ENCODE peak calls at places on chromosomes 2 and 18, in five cellular contexts. Q is ELR; P is HTR-8/SVneo; E is fibroblast of villous mesenchyme; H is activated CD8-positive, alpha-beta T cell treated with anti-CD3 and anti-CD28 coated beads, Interleukin-2, amount 10 ng/mL, durations not matched to agents 7 days and 5 days. M is an unnamed sample.

GRCh38 chr2:5845798-5846197 is 153.6 kb downstream of the SOX11 start:
- DNase-seq in H (no peak), E (no peak), P (no peak), Q (no peak), M (peak)

GRCh38 chr2:9178905-9179571 is 27.6 kb upstream of the ASAP2 start:
- DNase-seq in Q (peak), E (peak), P (no peak), H (no peak), M (no peak)

GRCh38 chr18:21053127-21053526 is 58.5 kb downstream of the ROCK1 start:
- DNase-seq in E (peak), H (no peak), P (no peak), Q (peak), M (no peak)

GRCh38 chr2:226660524-226660923 is 139.1 kb downstream of the IRS1 start:
- DNase-seq in H (no peak), P (peak), E (peak), Q (peak), M (peak)

GRCh38 chr2:75525434-75526308 is 35.1 kb downstream of the EVA1A start:
- DNase-seq in P (no peak), E (no peak), H (no peak), Q (peak), M (no peak)

GRCh38 chr2:169294001-169294675 is 68.2 kb downstream of the LRP2 start:
- DNase-seq in E (no peak), Q (no peak), H (no peak), P (no peak), M (peak)

GRCh38 chr2:36356990-36357505 is 1.5 kb downstream of the CRIM1 start:
- DNase-seq in P (no peak), Q (peak), E (no peak), H (peak), M (peak)

GRCh38 chr2:240211598-240212424 is 71.4 kb upstream of the OTOS start:
- DNase-seq in P (no peak), Q (no peak), H (no peak), E (no peak), M (no peak)

GRCh38 chr18:74396252-74397204 is 60.6 kb downstream of the DIPK1C start:
- DNase-seq in P (no peak), H (no peak), Q (no peak), E (no peak), M (peak)

GRCh38 chr18:39945076-39945475 is 2010.0 kb upstream of the PIK3C3 start:
- DNase-seq in Q (no peak), E (no peak), H (no peak), P (no peak), M (no peak)

GRCh38 chr2:58206785-58207184 is 34.3 kb downstream of the FANCL start:
- DNase-seq in E (no peak), H (no peak), P (no peak), Q (no peak), M (no peak)

GRCh38 chr2:121089005-121089510 is 195.9 kb downstream of the TFCP2L1 start:
- DNase-seq in E (no peak), H (no peak), P (no peak), Q (no peak), M (no peak)

GRCh38 chr18:36281941-36282340 is 15.6 kb upstream of the FHOD3 start:
- DNase-seq in Q (no peak), P (no peak), E (peak), H (no peak), M (no peak)

GRCh38 chr2:83364264-83364663 is 1094.8 kb downstream of the SUCLG1 start:
- DNase-seq in H (no peak), P (peak), Q (peak), E (peak), M (no peak)

GRCh38 chr2:219352448-219353023 is 20.0 kb upstream of the RESP18 start:
- DNase-seq in H (peak), E (peak), Q (peak), P (peak), M (peak)

GRCh38 chr2:65465857-65466256 is 33.5 kb upstream of the SPRED2 start:
- DNase-seq in P (no peak), H (no peak), Q (no peak), E (no peak), M (no peak)

GRCh38 chr2:42942990-42943493 is 150.7 kb upstream of the HAAO start:
- DNase-seq in H (no peak), E (no peak), Q (no peak), P (no peak), M (no peak)

GRCh38 chr2:65129276-65129612 is 662 bp downstream of the RAB1A start:
- DNase-seq in Q (no peak), E (peak), H (no peak), P (no peak), M (peak)

GRCh38 chr2:12340164-12340563 is 376.6 kb upstream of the TRIB2 start:
- DNase-seq in Q (peak), E (no peak), P (peak), H (no peak), M (no peak)

GRCh38 chr18:73060666-73061270 is 193.0 kb upstream of the NETO1 start:
- DNase-seq in Q (no peak), E (no peak), H (no peak), P (no peak), M (no peak)

GRCh38 chr18:56803076-56803475 is 151.9 kb downstream of the WDR7 start:
- DNase-seq in P (no peak), H (no peak), E (no peak), Q (no peak), M (no peak)

GRCh38 chr2:191799526-191799925 is 47.4 kb downstream of the CAVIN2 start:
- DNase-seq in P (no peak), H (no peak), E (no peak), Q (no peak), M (no peak)

GRCh38 chr2:218430721-218431120 is 11.8 kb downstream of the VIL1 start:
- DNase-seq in H (no peak), Q (no peak), E (no peak), P (no peak), M (no peak)

GRCh38 chr18:37874721-37875120 is 309.1 kb upstream of the CELF4 start:
- DNase-seq in Q (no peak), E (no peak), P (no peak), H (no peak), M (no peak)

GRCh38 chr2:225028572-225028971 is 13.7 kb downstream of the DOCK10 start:
- DNase-seq in H (no peak), P (no peak), E (no peak), Q (no peak), M (no peak)

GRCh38 chr18:79199691-79200374 is 130.6 kb downstream of the ATP9B start:
- DNase-seq in Q (peak), E (peak), P (no peak), H (no peak), M (no peak)

GRCh38 chr2:4898706-4899105 is 793.5 kb upstream of the SOX11 start:
- DNase-seq in H (no peak), E (no peak), Q (no peak), P (no peak), M (no peak)

GRCh38 chr18:23036611-23037259 is 98.5 kb upstream of the CABLES1 start:
- DNase-seq in P (no peak), E (no peak), Q (no peak), H (no peak), M (no peak)

GRCh38 chr2:28415715-28416114 is 23.1 kb downstream of the FOSL2 start:
- DNase-seq in Q (no peak), E (no peak), P (no peak), H (no peak), M (no peak)

GRCh38 chr2:212537311-212538155 is 1.1 kb downstream of the ERBB4 start:
- DNase-seq in Q (peak), E (no peak), P (peak), H (no peak), M (no peak)

GRCh38 chr2:205187731-205188130 is 494.6 kb upstream of the NRP2 start:
- DNase-seq in E (no peak), H (no peak), Q (no peak), P (no peak), M (no peak)

GRCh38 chr2:71589763-71590162 is 136.4 kb downstream of the DYSF start:
- DNase-seq in H (no peak), P (no peak), E (no peak), Q (no peak), M (peak)

GRCh38 chr18:31487251-31488015 is 10.5 kb upstream of the DSG2 start:
- DNase-seq in P (peak), E (peak), H (no peak), Q (peak), M (no peak)

GRCh38 chr2:106961328-106961727 is 75.4 kb upstream of the ST6GAL2 start:
- DNase-seq in E (no peak), Q (no peak), H (no peak), P (no peak), M (no peak)

M was measured in NB4.